ENCODE peak calls at places on chromosomes 4 and X, in four cellular contexts. Y, G, O and F are unnamed samples.

GRCh38 chrX:111376897-111377601 is 34.9 kb downstream of the DCX start:
- DNase-seq in Y (no peak), G (no peak), O (no peak), F (no peak)

GRCh38 chrX:119826399-119826959 is 26.3 kb downstream of the UPF3B start:
- DNase-seq in Y (no peak), G (peak; percentile 64), O (no peak), F (no peak)

GRCh38 chrX:18542897-18543296 is 117.5 kb downstream of the CDKL5 start:
- DNase-seq in Y (no peak), G (no peak), O (no peak), F (no peak)

GRCh38 chr4:129804458-129804981 is 708.6 kb downstream of the C4orf33 start:
- DNase-seq in Y (no peak), G (no peak), O (no peak), F (no peak)

GRCh38 chr4:112765317-112765989 is 128.5 kb downstream of the LARP7 start:
- DNase-seq in Y (no peak), G (peak; percentile 31), O (no peak), F (no peak)

GRCh38 chrX:151821226-151821625 is 86.7 kb downstream of the CNGA2 start:
- DNase-seq in Y (no peak), G (no peak), O (no peak), F (no peak)

GRCh38 chrX:10986616-10987015 is 124.5 kb upstream of the HCCS start:
- DNase-seq in Y (no peak), G (no peak), O (no peak), F (no peak)

GRCh38 chr4:9880411-9881197 is 99.2 kb downstream of the DRD5 start:
- DNase-seq in Y (no peak), G (no peak), O (no peak), F (no peak)

GRCh38 chr4:11701978-11702377 is 273.3 kb upstream of the HS3ST1 start:
- DNase-seq in Y (no peak), G (no peak), O (no peak), F (no peak)

GRCh38 chr4:38644201-38644600 is 19.8 kb upstream of the KLF3 start:
- DNase-seq in Y (no peak), G (no peak), O (no peak), F (no peak)

GRCh38 chrX:155544886-155545285 is 67.9 kb downstream of the TMLHE start:
- DNase-seq in Y (no peak), G (no peak), O (no peak), F (no peak)

GRCh38 chr4:172975651-172976229 is 192.9 kb upstream of the GALNT7 start:
- DNase-seq in Y (no peak), G (no peak), O (no peak), F (no peak)

GRCh38 chr4:152454398-152455011 is 81.4 kb downstream of the FBXW7 start:
- DNase-seq in Y (no peak), G (peak; percentile 38), O (no peak), F (no peak)

GRCh38 chr4:89352541-89352940 is 44.9 kb upstream of the GPRIN3 start:
- DNase-seq in Y (no peak), G (no peak), O (no peak), F (no peak)

DNA sequence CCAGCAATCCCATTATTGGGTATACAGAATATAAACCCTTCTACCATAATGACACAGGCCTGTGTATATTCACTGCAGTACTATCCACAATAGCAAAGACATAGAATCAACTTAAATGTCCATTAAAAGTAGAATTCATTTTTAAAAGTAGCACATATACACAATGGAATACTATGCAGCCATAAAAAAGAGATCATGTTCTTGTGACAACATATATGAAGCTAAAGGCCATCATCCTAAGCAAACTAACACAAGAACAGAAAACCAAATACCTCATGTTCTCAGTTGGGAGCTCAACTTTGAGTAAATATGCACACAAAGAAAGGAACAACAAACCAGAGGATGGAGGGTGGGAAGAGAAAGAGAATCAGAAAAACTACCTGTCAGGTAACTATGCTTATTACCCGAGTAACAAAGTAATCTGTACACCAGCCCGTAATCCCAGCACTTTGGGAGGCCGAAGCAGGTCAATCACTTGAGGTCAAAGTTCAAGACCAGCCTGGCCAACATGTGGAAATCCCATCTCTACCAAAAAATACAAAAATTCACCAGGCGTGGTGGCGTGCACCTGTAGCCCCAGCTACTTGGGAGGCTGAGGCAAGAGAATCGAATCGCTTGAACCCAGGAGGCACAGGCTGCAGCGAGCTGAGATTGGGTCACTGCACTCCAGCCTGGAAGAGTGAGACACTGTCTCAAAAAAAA is 22.8 kb downstream of the DHX15 start:
- DNase-seq in Y (no peak), G (no peak), O (no peak), F (no peak)
- H3K4me1 ChIP-seq in Y (peaks cover 6% of the 10 kb centered on the region), G (peaks cover 14% of the 10 kb centered on the region), O (peaks cover 28% of the 10 kb centered on the region), F (peaks cover 58% of the 10 kb centered on the region)

DNA sequence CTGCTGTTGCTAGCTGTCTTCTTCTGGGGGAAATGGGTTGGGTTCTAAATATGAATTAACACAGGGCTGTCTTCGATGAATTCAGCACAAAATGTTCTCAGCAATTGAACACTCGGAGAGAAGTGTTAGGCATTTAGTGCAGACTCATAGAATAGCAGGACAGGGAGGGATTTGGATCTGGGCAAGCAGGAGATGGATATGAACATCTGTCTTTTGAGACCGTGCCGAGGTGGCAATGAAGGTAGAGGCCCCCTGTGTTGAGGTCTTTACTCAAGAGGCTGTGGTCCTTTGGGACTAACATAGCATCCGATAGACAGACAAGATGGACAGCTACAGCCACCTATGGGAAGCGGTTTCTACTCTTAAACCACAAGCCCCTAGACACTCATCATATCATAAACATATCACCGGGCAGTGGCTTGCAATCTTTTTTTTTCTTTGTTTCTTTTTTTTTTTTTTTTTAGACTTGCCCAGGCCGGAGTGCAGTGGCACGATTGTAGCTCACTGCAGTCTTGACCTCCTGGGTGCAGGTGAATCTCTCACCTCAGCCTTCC is 6.7 kb downstream of the CD99 start:
- DNase-seq in Y (no peak), G (peak; percentile 30), O (no peak), F (no peak)
- H3K4me1 ChIP-seq in Y (peaks cover 13% of the 10 kb centered on the region), G (peaks cover 63% of the 10 kb centered on the region), O (peaks cover 69% of the 10 kb centered on the region), F (peaks cover 79% of the 10 kb centered on the region)

DNA sequence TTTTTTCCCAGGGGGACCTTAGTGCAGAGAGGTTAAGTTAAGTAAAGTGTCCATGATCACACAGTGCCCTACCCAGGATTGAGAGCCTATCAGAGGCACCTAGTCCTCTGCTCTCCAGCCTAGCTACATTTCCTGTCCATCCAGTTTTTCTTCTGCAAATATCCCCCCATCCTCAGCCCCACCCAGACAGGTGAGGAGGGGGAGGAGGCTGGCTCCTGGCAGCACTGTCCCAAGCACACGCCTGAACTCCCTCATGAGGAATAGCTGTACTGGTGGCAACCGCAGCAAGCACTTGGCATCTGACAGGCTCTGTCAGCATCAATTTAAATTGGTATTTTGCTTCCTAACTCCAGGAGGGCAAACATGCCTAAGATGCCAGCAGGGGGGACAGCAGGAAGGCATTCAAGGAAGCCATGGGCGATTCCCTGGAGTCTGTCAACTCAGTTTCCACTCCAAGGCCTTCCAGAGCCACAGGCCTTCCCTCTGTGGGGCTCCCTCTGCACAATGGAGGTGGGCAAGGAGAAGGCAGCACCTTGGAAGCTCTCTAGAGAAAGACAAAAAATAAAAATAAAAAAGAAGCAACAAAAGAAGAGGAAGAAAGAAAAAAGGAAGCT is 6.4 kb upstream of the FRMPD3 start:
- DNase-seq in Y (no peak), G (no peak), O (no peak), F (no peak)
- H3K4me1 ChIP-seq in Y (no peaks in the 10 kb centered on the region), G (no peaks in the 10 kb centered on the region), O (no peaks in the 10 kb centered on the region), F (no peaks in the 10 kb centered on the region)

DNA sequence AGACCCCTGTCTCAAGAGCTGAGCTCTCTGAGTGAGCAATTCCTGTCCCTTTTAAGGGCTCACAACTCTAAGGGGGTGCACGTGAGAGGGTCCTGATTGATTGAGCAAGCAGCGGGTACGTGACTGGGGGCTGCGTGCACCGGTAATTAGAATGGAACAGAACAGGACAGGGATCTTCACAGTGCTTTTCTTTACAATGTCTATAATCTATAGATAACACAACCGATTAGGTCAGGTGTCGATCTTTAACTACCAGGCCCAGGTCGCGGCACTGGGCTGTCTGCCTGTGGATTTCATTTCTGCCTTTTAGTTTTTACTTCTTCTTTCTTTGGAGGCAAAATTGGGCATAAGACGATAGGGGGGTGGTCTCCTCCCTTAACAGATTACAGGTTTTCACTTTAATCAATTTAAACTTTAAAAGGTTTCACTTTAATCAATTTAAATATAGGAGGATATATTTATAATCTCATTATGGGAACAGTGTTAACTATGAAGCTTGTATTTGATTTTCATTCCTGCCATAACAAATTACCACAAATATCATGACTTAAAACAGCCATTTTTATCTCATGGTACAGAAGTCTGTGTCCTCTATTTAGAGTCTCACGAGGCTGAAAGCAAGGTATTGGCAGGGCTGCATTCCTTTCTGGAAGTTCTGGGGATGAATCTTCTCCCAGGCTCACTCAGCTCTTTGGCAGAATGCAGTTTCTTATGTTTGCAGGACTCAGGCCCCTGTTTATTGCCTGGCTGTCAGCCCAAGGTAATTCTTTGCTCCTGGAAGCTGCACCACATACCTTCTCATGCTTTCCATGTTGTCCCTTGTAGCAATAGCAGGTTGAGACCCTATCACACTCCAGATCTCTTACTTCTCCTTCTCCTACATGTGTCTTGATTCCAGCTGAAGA is 5.2 kb downstream of the SPATA4 start:
- DNase-seq in Y (no peak), G (no peak), O (no peak), F (no peak)
- H3K4me1 ChIP-seq in Y (no peaks in the 10 kb centered on the region), G (peaks cover 15% of the 10 kb centered on the region), O (peaks cover 4% of the 10 kb centered on the region), F (peaks cover 62% of the 10 kb centered on the region)

GRCh38 chr4:1247811-1248261 is 1.1 kb downstream of the CTBP1 start:
- DNase-seq in Y (no peak), G (no peak), O (no peak), F (no peak)
- H3K4me1 ChIP-seq in Y (peaks cover 51% of the 10 kb centered on the region), G (peaks cover 18% of the 10 kb centered on the region), O (peaks cover 54% of the 10 kb centered on the region), F (peaks cover 78% of the 10 kb centered on the region)

GRCh38 chr4:102503831-102504786 is 3.0 kb downstream of the NFKB1 start:
- DNase-seq in Y (no peak), G (no peak), O (no peak), F (no peak)
- H3K4me1 ChIP-seq in Y (peaks cover 21% of the 10 kb centered on the region), G (peaks cover 22% of the 10 kb centered on the region), O (peaks cover 18% of the 10 kb centered on the region), F (peaks cover 57% of the 10 kb centered on the region)

GRCh38 chr4:70703695-70704332 is 15.5 kb downstream of the UTP3 start:
- DNase-seq in Y (peak; percentile 18), G (peak; percentile 67), O (no peak), F (no peak)
- H3K4me1 ChIP-seq in Y (peaks cover 24% of the 10 kb centered on the region), G (peaks cover 20% of the 10 kb centered on the region), O (peaks cover 15% of the 10 kb centered on the region), F (peaks cover 24% of the 10 kb centered on the region)

DNA sequence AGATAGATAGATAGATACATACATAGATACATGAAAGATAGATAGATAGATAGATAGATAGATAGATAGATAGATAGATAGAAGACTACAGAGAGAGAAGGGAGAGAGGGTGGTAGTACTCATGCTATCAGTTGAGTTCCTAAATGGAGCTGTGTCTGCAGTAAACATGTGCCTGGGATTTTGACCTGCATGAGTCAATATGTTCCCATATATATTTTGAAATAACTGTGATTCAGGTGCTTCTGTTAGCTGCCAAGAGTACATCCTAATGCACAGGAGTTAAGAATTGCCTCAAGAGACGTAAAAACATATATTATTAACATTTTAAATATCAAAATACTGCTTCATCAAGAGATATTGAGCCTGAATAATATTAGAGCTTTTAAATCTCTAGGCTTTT is 379.4 kb downstream of the GRXCR1 start:
- DNase-seq in Y (no peak), G (no peak), O (no peak), F (no peak)
- H3K4me1 ChIP-seq in Y (no peaks in the 10 kb centered on the region), G (no peaks in the 10 kb centered on the region), O (no peaks in the 10 kb centered on the region), F (no peaks in the 10 kb centered on the region)